ENCODE peak calls at places on chromosomes 7 and 10, in seven cellular contexts. One of them, this sample, is unnamed.

GRCh38 chr7:4834601-4835397 is 27.0 kb downstream of the PAPOLB start:
- DNase-seq in tibial nerve: no peak
- DNase-seq in bronchial epithelial cell: no peak
- DNase-seq in dorsolateral prefrontal cortex: no peak
- DNase-seq in endothelial cell: no peak
- DNase-seq in GM13976: no peak
- DNase-seq in GM12865: no peak
- DNase-seq in this sample: no peak

GRCh38 chr10:99930731-99931550 is 78.8 kb downstream of the DNMBP start:
- DNase-seq in dorsolateral prefrontal cortex: no peak
- DNase-seq in endothelial cell: no peak
- DNase-seq in GM12865: no peak
- DNase-seq in GM13976: no peak
- DNase-seq in tibial nerve: no peak
- DNase-seq in bronchial epithelial cell: peak; percentile 94
- DNase-seq in this sample: no peak

GRCh38 chr7:103984050-103984449 is 5.4 kb downstream of the RELN start:
- DNase-seq in tibial nerve: no peak
- DNase-seq in endothelial cell: no peak
- DNase-seq in bronchial epithelial cell: no peak
- DNase-seq in GM12865: no peak
- DNase-seq in dorsolateral prefrontal cortex: no peak
- DNase-seq in GM13976: no peak
- DNase-seq in this sample: no peak

GRCh38 chr10:102776779-102777417 is 33.1 kb downstream of the WBP1L start:
- DNase-seq in tibial nerve: peak; percentile 57
- DNase-seq in dorsolateral prefrontal cortex: peak; percentile 64
- DNase-seq in endothelial cell: peak; percentile 29
- DNase-seq in bronchial epithelial cell: peak; percentile 94
- DNase-seq in GM13976: no peak
- DNase-seq in GM12865: no peak
- DNase-seq in this sample: no peak

GRCh38 chr10:91010952-91011351 is 90.1 kb upstream of the ANKRD1 start:
- DNase-seq in GM12865: no peak
- DNase-seq in endothelial cell: no peak
- DNase-seq in GM13976: no peak
- DNase-seq in tibial nerve: no peak
- DNase-seq in dorsolateral prefrontal cortex: no peak
- DNase-seq in bronchial epithelial cell: peak; percentile 67
- DNase-seq in this sample: no peak

GRCh38 chr7:130884437-130885417 is 150.7 kb upstream of the KLF14 start:
- DNase-seq in endothelial cell: no peak
- DNase-seq in dorsolateral prefrontal cortex: no peak
- DNase-seq in bronchial epithelial cell: peak; percentile 84
- DNase-seq in GM13976: no peak
- DNase-seq in GM12865: no peak
- DNase-seq in tibial nerve: no peak
- DNase-seq in this sample: no peak

GRCh38 chr7:104845541-104845940 is 168.5 kb upstream of the KMT2E start:
- DNase-seq in bronchial epithelial cell: no peak
- DNase-seq in GM12865: no peak
- DNase-seq in endothelial cell: no peak
- DNase-seq in tibial nerve: no peak
- DNase-seq in GM13976: no peak
- DNase-seq in dorsolateral prefrontal cortex: peak; percentile 43
- DNase-seq in this sample: no peak

GRCh38 chr7:391961-392524 is 102.1 kb downstream of the FOXL3 start:
- DNase-seq in tibial nerve: no peak
- DNase-seq in GM13976: no peak
- DNase-seq in bronchial epithelial cell: no peak
- DNase-seq in dorsolateral prefrontal cortex: no peak
- DNase-seq in endothelial cell: no peak
- DNase-seq in GM12865: no peak
- DNase-seq in this sample: no peak

GRCh38 chr7:156612930-156613329 is 27.6 kb upstream of the RNF32 start:
- DNase-seq in tibial nerve: no peak
- DNase-seq in dorsolateral prefrontal cortex: no peak
- DNase-seq in GM12865: peak; percentile 60
- DNase-seq in GM13976: no peak
- DNase-seq in bronchial epithelial cell: no peak
- DNase-seq in endothelial cell: no peak
- DNase-seq in this sample: no peak

GRCh38 chr10:89078729-89079672 is 88.4 kb downstream of the FAS start:
- DNase-seq in dorsolateral prefrontal cortex: no peak
- DNase-seq in tibial nerve: no peak
- DNase-seq in GM13976: no peak
- DNase-seq in endothelial cell: no peak
- DNase-seq in GM12865: no peak
- DNase-seq in bronchial epithelial cell: no peak
- DNase-seq in this sample: no peak

GRCh38 chr10:6350609-6351008 is 147.9 kb downstream of the PFKFB3 start:
- DNase-seq in dorsolateral prefrontal cortex: no peak
- DNase-seq in GM13976: peak; percentile 10
- DNase-seq in GM12865: peak; percentile 5
- DNase-seq in endothelial cell: no peak
- DNase-seq in tibial nerve: no peak
- DNase-seq in bronchial epithelial cell: no peak
- DNase-seq in this sample: no peak

GRCh38 chr10:35056133-35056532 is 34.0 kb downstream of the CUL2 start:
- DNase-seq in bronchial epithelial cell: no peak
- DNase-seq in tibial nerve: no peak
- DNase-seq in GM13976: no peak
- DNase-seq in endothelial cell: no peak
- DNase-seq in dorsolateral prefrontal cortex: no peak
- DNase-seq in GM12865: no peak
- DNase-seq in this sample: no peak

GRCh38 chr7:124155400-124156022 is 122.6 kb upstream of the TMEM229A start:
- DNase-seq in GM12865: peak; percentile 15
- DNase-seq in tibial nerve: no peak
- DNase-seq in bronchial epithelial cell: peak; percentile 38
- DNase-seq in GM13976: no peak
- DNase-seq in dorsolateral prefrontal cortex: no peak
- DNase-seq in endothelial cell: no peak
- DNase-seq in this sample: no peak

GRCh38 chr7:124152859-124153692 is 120.2 kb upstream of the TMEM229A start:
- DNase-seq in GM12865: peak; percentile 39
- DNase-seq in dorsolateral prefrontal cortex: no peak
- DNase-seq in GM13976: no peak
- DNase-seq in bronchial epithelial cell: peak; percentile 77
- DNase-seq in endothelial cell: peak; percentile 49
- DNase-seq in tibial nerve: no peak
- DNase-seq in this sample: no peak
- TF ChIP-seq CTCF in GM12865: peak; percentile 31
- TF ChIP-seq CTCF in dorsolateral prefrontal cortex: peak; percentile 49
- TF ChIP-seq CTCF in GM13976: no peak
- TF ChIP-seq CTCF in bronchial epithelial cell: peak; percentile 34
- TF ChIP-seq CTCF in endothelial cell: peak; percentile 49
- TF ChIP-seq CTCF in tibial nerve: no peak
- TF ChIP-seq CTCF in this sample: no peak

GRCh38 chr7:74185636-74186035 is 11.5 kb downstream of the EIF4H start:
- DNase-seq in tibial nerve: no peak
- DNase-seq in endothelial cell: no peak
- DNase-seq in GM12865: no peak
- DNase-seq in dorsolateral prefrontal cortex: no peak
- DNase-seq in bronchial epithelial cell: no peak
- DNase-seq in GM13976: no peak
- DNase-seq in this sample: no peak
- TF ChIP-seq CTCF in tibial nerve: no peak
- TF ChIP-seq CTCF in endothelial cell: no peak
- TF ChIP-seq CTCF in GM12865: no peak
- TF ChIP-seq CTCF in dorsolateral prefrontal cortex: no peak
- TF ChIP-seq CTCF in bronchial epithelial cell: no peak
- TF ChIP-seq CTCF in GM13976: no peak
- TF ChIP-seq CTCF in this sample: no peak

DNA sequence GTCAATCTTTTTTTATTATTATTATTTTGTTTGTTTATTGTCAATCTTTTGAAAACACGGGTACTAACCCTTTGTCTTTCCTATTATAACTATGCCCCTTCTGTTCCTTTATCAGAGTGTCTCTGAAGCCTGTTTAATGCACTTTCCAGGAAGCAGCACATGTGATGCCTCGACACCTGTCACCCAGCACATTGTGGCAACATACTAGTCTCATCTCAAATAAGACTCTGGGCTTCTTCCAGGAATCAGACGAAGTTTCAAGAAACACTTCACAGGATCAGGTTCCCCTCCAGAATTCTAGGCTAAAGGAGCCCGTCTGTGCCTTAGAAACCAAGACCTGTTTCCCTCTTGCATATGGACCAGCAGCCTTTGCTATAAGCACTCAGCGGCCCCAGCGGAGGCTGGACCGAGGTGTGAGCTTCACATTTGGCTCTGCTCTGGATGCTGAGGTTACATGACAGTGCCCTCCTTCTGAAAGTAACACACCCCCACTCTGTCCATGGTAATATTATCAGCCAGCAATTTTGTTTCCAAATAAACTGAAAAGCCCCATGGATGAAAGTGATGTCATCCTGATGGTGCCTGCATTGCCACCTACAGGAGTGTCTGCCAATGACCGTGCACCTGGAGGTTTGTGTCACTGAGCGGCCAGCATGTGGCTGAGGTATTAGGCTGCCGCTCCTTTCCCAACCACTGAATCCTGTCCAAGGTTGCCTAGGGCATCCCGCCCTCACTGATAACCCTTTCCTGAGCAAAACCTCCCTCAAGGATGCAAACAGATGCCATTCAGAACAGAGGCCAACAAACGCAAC is 38.1 kb downstream of the MKI67 start:
- DNase-seq in dorsolateral prefrontal cortex: no peak
- DNase-seq in bronchial epithelial cell: peak; percentile 15
- DNase-seq in GM13976: no peak
- DNase-seq in tibial nerve: no peak
- DNase-seq in GM12865: no peak
- DNase-seq in endothelial cell: peak; percentile 28
- DNase-seq in this sample: no peak
- TF ChIP-seq CTCF in dorsolateral prefrontal cortex: no peak
- TF ChIP-seq CTCF in bronchial epithelial cell: peak; percentile 40
- TF ChIP-seq CTCF in GM13976: no peak
- TF ChIP-seq CTCF in tibial nerve: no peak
- TF ChIP-seq CTCF in GM12865: peak; percentile 7
- TF ChIP-seq CTCF in endothelial cell: no peak
- TF ChIP-seq CTCF in this sample: no peak

GRCh38 chr10:133356549-133356948 is 1.3 kb downstream of the FUOM start:
- DNase-seq in GM13976: no peak
- DNase-seq in GM12865: no peak
- DNase-seq in tibial nerve: no peak
- DNase-seq in endothelial cell: no peak
- DNase-seq in dorsolateral prefrontal cortex: no peak
- DNase-seq in bronchial epithelial cell: no peak
- DNase-seq in this sample: no peak
- TF ChIP-seq CTCF in GM13976: no peak
- TF ChIP-seq CTCF in GM12865: no peak
- TF ChIP-seq CTCF in tibial nerve: no peak
- TF ChIP-seq CTCF in endothelial cell: no peak
- TF ChIP-seq CTCF in dorsolateral prefrontal cortex: no peak
- TF ChIP-seq CTCF in bronchial epithelial cell: no peak
- TF ChIP-seq CTCF in this sample: no peak

GRCh38 chr10:126302831-126303230 is 85.4 kb downstream of the ADAM12 start:
- DNase-seq in endothelial cell: no peak
- DNase-seq in tibial nerve: no peak
- DNase-seq in GM12865: no peak
- DNase-seq in dorsolateral prefrontal cortex: no peak
- DNase-seq in GM13976: no peak
- DNase-seq in bronchial epithelial cell: peak; percentile 1
- DNase-seq in this sample: no peak
- TF ChIP-seq CTCF in endothelial cell: no peak
- TF ChIP-seq CTCF in tibial nerve: no peak
- TF ChIP-seq CTCF in GM12865: no peak
- TF ChIP-seq CTCF in dorsolateral prefrontal cortex: peak; percentile 47
- TF ChIP-seq CTCF in GM13976: no peak
- TF ChIP-seq CTCF in bronchial epithelial cell: peak; percentile 20
- TF ChIP-seq CTCF in this sample: no peak

GRCh38 chr10:72334832-72335393 is 19.8 kb downstream of the DNAJB12 start:
- DNase-seq in bronchial epithelial cell: peak; percentile 75
- DNase-seq in tibial nerve: peak; percentile 89
- DNase-seq in endothelial cell: no peak
- DNase-seq in dorsolateral prefrontal cortex: peak; percentile 72
- DNase-seq in GM13976: peak; percentile 81
- DNase-seq in GM12865: peak; percentile 97
- DNase-seq in this sample: no peak
- TF ChIP-seq CTCF in bronchial epithelial cell: peak; percentile 13
- TF ChIP-seq CTCF in tibial nerve: peak; percentile 37
- TF ChIP-seq CTCF in endothelial cell: no peak
- TF ChIP-seq CTCF in dorsolateral prefrontal cortex: no peak
- TF ChIP-seq CTCF in GM13976: peak; percentile 40
- TF ChIP-seq CTCF in GM12865: peak; percentile 28
- TF ChIP-seq CTCF in this sample: no peak

DNA sequence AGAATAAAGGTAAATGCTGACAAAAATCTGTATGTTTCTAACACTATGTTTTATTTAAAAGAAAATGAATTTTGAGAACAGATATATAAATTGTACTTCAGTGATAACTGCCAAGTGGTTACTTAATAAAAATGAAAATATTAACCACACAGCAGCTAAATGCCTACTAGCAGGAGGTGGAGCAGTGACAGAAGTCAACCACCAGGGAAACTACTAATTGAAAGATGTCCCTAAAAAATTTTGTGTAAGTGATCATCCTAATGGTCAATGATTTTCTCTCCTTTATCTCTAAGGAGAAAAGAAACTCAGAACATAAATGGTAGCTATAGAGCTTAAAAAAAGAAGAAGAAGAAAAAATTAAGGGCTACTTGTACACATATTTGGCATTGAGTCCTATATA is 22.9 kb downstream of the WNT16 start:
- DNase-seq in tibial nerve: no peak
- DNase-seq in dorsolateral prefrontal cortex: no peak
- DNase-seq in bronchial epithelial cell: no peak
- DNase-seq in endothelial cell: no peak
- DNase-seq in GM12865: no peak
- DNase-seq in GM13976: no peak
- DNase-seq in this sample: no peak
- TF ChIP-seq CTCF in tibial nerve: no peak
- TF ChIP-seq CTCF in dorsolateral prefrontal cortex: no peak
- TF ChIP-seq CTCF in bronchial epithelial cell: no peak
- TF ChIP-seq CTCF in endothelial cell: peak; percentile 41
- TF ChIP-seq CTCF in GM12865: no peak
- TF ChIP-seq CTCF in GM13976: no peak
- TF ChIP-seq CTCF in this sample: no peak

GRCh38 chr10:14478201-14478600 is 147.5 kb upstream of the FRMD4A start:
- DNase-seq in bronchial epithelial cell: no peak
- DNase-seq in GM12865: no peak
- DNase-seq in tibial nerve: no peak
- DNase-seq in dorsolateral prefrontal cortex: no peak
- DNase-seq in GM13976: no peak
- DNase-seq in endothelial cell: no peak
- DNase-seq in this sample: no peak
- TF ChIP-seq CTCF in bronchial epithelial cell: no peak
- TF ChIP-seq CTCF in GM12865: no peak
- TF ChIP-seq CTCF in tibial nerve: no peak
- TF ChIP-seq CTCF in dorsolateral prefrontal cortex: no peak
- TF ChIP-seq CTCF in GM13976: no peak
- TF ChIP-seq CTCF in endothelial cell: no peak
- TF ChIP-seq CTCF in this sample: no peak

GRCh38 chr7:117212969-117213877 is 109.6 kb downstream of the WNT2 start:
- DNase-seq in endothelial cell: peak; percentile 69
- DNase-seq in GM12865: peak; percentile 74
- DNase-seq in dorsolateral prefrontal cortex: peak; percentile 48
- DNase-seq in GM13976: peak; percentile 55
- DNase-seq in bronchial epithelial cell: peak; percentile 64
- DNase-seq in tibial nerve: peak; percentile 19
- DNase-seq in this sample: no peak
- TF ChIP-seq CTCF in endothelial cell: peak; percentile 95
- TF ChIP-seq CTCF in GM12865: peak; percentile 90
- TF ChIP-seq CTCF in dorsolateral prefrontal cortex: peak; percentile 83
- TF ChIP-seq CTCF in GM13976: peak; percentile 80
- TF ChIP-seq CTCF in bronchial epithelial cell: peak; percentile 87
- TF ChIP-seq CTCF in tibial nerve: peak; percentile 55
- TF ChIP-seq CTCF in this sample: no peak